ENCODE peak calls at places on chromosome 9, in eight cellular contexts. H, Q, W, Z, F, T, D and E are unnamed samples.

GRCh38 chr9:113609562-113610318 is 146.2 kb downstream of the RGS3 start:
- DNase-seq in H (peak; percentile 61), Q (peak; percentile 77), W (no peak), Z (peak; percentile 94), F (peak; percentile 99), T (no peak), D (no peak), E (no peak)

GRCh38 chr9:95938724-95939123 is 63.2 kb downstream of the ERCC6L2 start:
- DNase-seq in H (peak; percentile 6), Q (no peak), W (no peak), Z (no peak), F (no peak), T (no peak), D (no peak), E (no peak)

GRCh38 chr9:97572892-97573365 is 60.2 kb downstream of the TSTD2 start:
- DNase-seq in H (no peak), Q (peak; percentile 17), W (no peak), Z (peak; percentile 64), F (no peak), T (no peak), D (no peak), E (no peak)

GRCh38 chr9:114115645-114116044 is 16.6 kb upstream of the KIF12 start:
- DNase-seq in H (no peak), Q (no peak), W (no peak), Z (no peak), F (no peak), T (no peak), D (no peak), E (no peak)

GRCh38 chr9:127637322-127637847 is 25.3 kb downstream of the STXBP1 start:
- DNase-seq in H (peak; percentile 90), Q (peak; percentile 47), W (no peak), Z (no peak), F (peak; percentile 52), T (peak; percentile 51), D (no peak), E (no peak)

GRCh38 chr9:132181796-132182521 is 20.1 kb downstream of the NTNG2 start:
- DNase-seq in H (no peak), Q (peak; percentile 50), W (no peak), Z (no peak), F (no peak), T (no peak), D (no peak), E (no peak)

GRCh38 chr9:121199921-121200320 is 1.7 kb downstream of the RAB14 start:
- DNase-seq in H (no peak), Q (no peak), W (no peak), Z (no peak), F (no peak), T (no peak), D (no peak), E (no peak)

GRCh38 chr9:125106285-125106893 is 36.9 kb downstream of the SCAI start:
- DNase-seq in H (peak; percentile 59), Q (no peak), W (no peak), Z (no peak), F (no peak), T (peak; percentile 60), D (no peak), E (no peak)

GRCh38 chr9:14830057-14830456 is 80.2 kb downstream of the FREM1 start:
- DNase-seq in H (no peak), Q (no peak), W (no peak), Z (no peak), F (no peak), T (no peak), D (no peak), E (no peak)

DNA sequence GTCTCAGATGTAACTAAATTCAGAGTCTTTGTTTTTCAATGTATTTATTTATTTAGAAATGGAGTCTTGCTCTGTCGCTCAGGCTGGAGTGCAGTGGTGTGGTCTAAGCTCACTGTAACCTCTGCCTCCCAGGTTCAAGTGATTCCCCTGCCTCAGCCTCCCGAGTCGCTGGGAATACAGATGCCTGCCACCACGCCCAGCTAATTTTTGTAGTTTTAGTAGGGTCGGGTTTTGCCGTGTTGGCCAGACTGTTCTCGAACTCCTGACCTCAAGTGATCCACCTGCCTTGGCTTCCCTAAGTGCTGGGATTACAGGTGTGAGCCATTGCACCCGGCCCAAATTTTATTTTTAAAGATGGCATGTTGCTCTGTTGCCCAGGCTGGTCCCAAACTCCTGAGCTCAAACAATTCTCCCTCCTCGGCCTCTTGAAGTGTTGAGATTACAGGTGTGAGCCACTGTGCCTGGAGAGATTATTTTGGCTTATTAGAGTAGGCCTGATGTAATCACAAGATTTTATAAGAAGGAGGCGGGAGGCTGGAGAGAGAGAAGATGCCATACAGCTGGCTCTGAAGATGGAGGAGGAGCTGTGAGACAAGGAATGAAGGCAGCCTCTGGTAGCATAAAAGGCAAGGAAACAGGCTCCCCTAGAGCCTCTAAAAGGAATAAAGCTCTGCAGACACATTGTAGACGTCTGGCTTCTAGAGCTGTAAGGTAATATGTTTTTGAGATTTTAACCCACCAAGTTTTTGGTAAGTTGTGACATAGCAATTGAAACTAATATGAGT is 12.9 kb upstream of the KLF9 start:
- DNase-seq in H (no peak), Q (no peak), W (no peak), Z (no peak), F (no peak), T (no peak), D (no peak), E (no peak)
- TF ChIP-seq CTCF in H (no peak), Q (no peak), W (no peak), Z (no peak), F (no peak), T (peak; percentile 6), D (no peak), E (no peak)

DNA sequence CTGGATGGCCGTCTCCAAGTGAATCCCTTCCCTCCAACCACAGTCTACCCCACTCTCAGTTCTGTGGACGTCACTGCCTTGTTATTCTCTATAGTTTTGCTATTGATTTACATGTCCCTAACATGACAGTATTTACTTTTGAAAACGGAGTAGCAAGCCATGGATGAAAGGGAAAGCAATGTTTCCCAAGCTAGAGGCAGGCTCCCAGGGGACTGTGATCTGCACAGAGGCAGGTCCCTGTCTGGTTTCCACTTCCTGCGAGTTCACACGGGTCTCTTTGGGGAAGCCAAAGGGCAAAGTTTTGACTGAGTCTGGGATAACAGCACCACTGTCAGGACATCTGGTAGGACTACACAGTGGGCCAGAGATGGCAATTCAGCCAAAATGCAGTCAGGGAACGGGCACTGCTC is 12.7 kb downstream of the C9orf153 start:
- DNase-seq in H (peak; percentile 53), Q (no peak), W (no peak), Z (no peak), F (no peak), T (peak; percentile 34), D (peak; percentile 61), E (peak; percentile 7)
- TF ChIP-seq CTCF in H (no peak), Q (no peak), W (no peak), Z (no peak), F (no peak), T (no peak), D (peak; percentile 28), E (no peak)

GRCh38 chr9:109779711-109780452 is at the start of gene PALM2AKAP2:
- DNase-seq in H (peak; percentile 57), Q (peak; percentile 63), W (no peak), Z (peak; percentile 85), F (peak; percentile 45), T (peak; percentile 58), D (no peak), E (no peak)
- TF ChIP-seq CTCF in H (peak; percentile 28), Q (peak; percentile 34), W (no peak), Z (no peak), F (no peak), T (peak; percentile 39), D (no peak), E (no peak)

GRCh38 chr9:35611230-35611797 is 6.3 kb downstream of the TESK1 start:
- DNase-seq in H (peak; percentile 63), Q (peak; percentile 50), W (peak; percentile 33), Z (no peak), F (no peak), T (peak; percentile 38), D (peak; percentile 73), E (no peak)
- TF ChIP-seq CTCF in H (peak; percentile 79), Q (peak; percentile 38), W (peak; percentile 60), Z (peak; percentile 37), F (peak; percentile 24), T (peak; percentile 83), D (peak; percentile 62), E (peak; percentile 38)